ENCODE peak calls at places on chromosome 7, in ten cellular contexts. One of them, this sample, is unnamed.

GRCh38 chr7:100539436-100540006 is 518 bp downstream of the AGFG2 start:
- DNase-seq in stimulated activated CD4-positive, alpha-beta T cell treated with anti-CD3 and anti-CD28 coated beads, Interleukin-2, amount 100 ng/mL, for 24 hours: peak
- DNase-seq in AG04450: no peak
- DNase-seq in fibroblast of the aortic adventitia: no peak
- DNase-seq in GDM1: no peak
- DNase-seq in iris pigment epithelial cell: no peak
- DNase-seq in activated effector memory CD4-positive, alpha-beta T cell treated with anti-CD3 and anti-CD28 coated beads, Interleukin-2, amount 50 U/mL, for 16 hours: no peak
- DNase-seq in kidney epithelial cell: no peak
- DNase-seq in activated CD8-positive, alpha-beta memory T cell treated with anti-CD3 and anti-CD28 coated beads, Interleukin-2, amount 50 U/mL, for 48 hours: no peak
- DNase-seq in T1000: no peak
- DNase-seq in this sample: no peak

GRCh38 chr7:159095979-159096411 is 48.7 kb downstream of the VIPR2 start:
- DNase-seq in stimulated activated CD4-positive, alpha-beta T cell treated with anti-CD3 and anti-CD28 coated beads, Interleukin-2, amount 100 ng/mL, for 24 hours: no peak
- DNase-seq in AG04450: no peak
- DNase-seq in fibroblast of the aortic adventitia: no peak
- DNase-seq in GDM1: no peak
- DNase-seq in iris pigment epithelial cell: no peak
- DNase-seq in activated effector memory CD4-positive, alpha-beta T cell treated with anti-CD3 and anti-CD28 coated beads, Interleukin-2, amount 50 U/mL, for 16 hours: peak
- DNase-seq in kidney epithelial cell: no peak
- DNase-seq in activated CD8-positive, alpha-beta memory T cell treated with anti-CD3 and anti-CD28 coated beads, Interleukin-2, amount 50 U/mL, for 48 hours: peak
- DNase-seq in T1000: no peak
- DNase-seq in this sample: no peak

GRCh38 chr7:35700865-35701264 is 5.9 kb upstream of the HERPUD2 start:
- DNase-seq in stimulated activated CD4-positive, alpha-beta T cell treated with anti-CD3 and anti-CD28 coated beads, Interleukin-2, amount 100 ng/mL, for 24 hours: no peak
- DNase-seq in AG04450: no peak
- DNase-seq in fibroblast of the aortic adventitia: no peak
- DNase-seq in GDM1: no peak
- DNase-seq in iris pigment epithelial cell: no peak
- DNase-seq in activated effector memory CD4-positive, alpha-beta T cell treated with anti-CD3 and anti-CD28 coated beads, Interleukin-2, amount 50 U/mL, for 16 hours: no peak
- DNase-seq in kidney epithelial cell: no peak
- DNase-seq in activated CD8-positive, alpha-beta memory T cell treated with anti-CD3 and anti-CD28 coated beads, Interleukin-2, amount 50 U/mL, for 48 hours: no peak
- DNase-seq in T1000: no peak
- DNase-seq in this sample: no peak

GRCh38 chr7:51113962-51114361 is 202.6 kb downstream of the COBL start:
- DNase-seq in stimulated activated CD4-positive, alpha-beta T cell treated with anti-CD3 and anti-CD28 coated beads, Interleukin-2, amount 100 ng/mL, for 24 hours: no peak
- DNase-seq in AG04450: no peak
- DNase-seq in fibroblast of the aortic adventitia: no peak
- DNase-seq in GDM1: no peak
- DNase-seq in iris pigment epithelial cell: no peak
- DNase-seq in activated effector memory CD4-positive, alpha-beta T cell treated with anti-CD3 and anti-CD28 coated beads, Interleukin-2, amount 50 U/mL, for 16 hours: no peak
- DNase-seq in kidney epithelial cell: no peak
- DNase-seq in activated CD8-positive, alpha-beta memory T cell treated with anti-CD3 and anti-CD28 coated beads, Interleukin-2, amount 50 U/mL, for 48 hours: no peak
- DNase-seq in T1000: no peak
- DNase-seq in this sample: no peak

GRCh38 chr7:105806592-105807266 is 69.7 kb downstream of the ATXN7L1 start:
- DNase-seq in stimulated activated CD4-positive, alpha-beta T cell treated with anti-CD3 and anti-CD28 coated beads, Interleukin-2, amount 100 ng/mL, for 24 hours: peak
- DNase-seq in AG04450: no peak
- DNase-seq in fibroblast of the aortic adventitia: peak
- DNase-seq in GDM1: peak
- DNase-seq in iris pigment epithelial cell: peak
- DNase-seq in activated effector memory CD4-positive, alpha-beta T cell treated with anti-CD3 and anti-CD28 coated beads, Interleukin-2, amount 50 U/mL, for 16 hours: peak
- DNase-seq in kidney epithelial cell: peak
- DNase-seq in activated CD8-positive, alpha-beta memory T cell treated with anti-CD3 and anti-CD28 coated beads, Interleukin-2, amount 50 U/mL, for 48 hours: peak
- DNase-seq in T1000: no peak
- DNase-seq in this sample: peak

GRCh38 chr7:81877890-81878289 is 108.0 kb upstream of the HGF start:
- DNase-seq in stimulated activated CD4-positive, alpha-beta T cell treated with anti-CD3 and anti-CD28 coated beads, Interleukin-2, amount 100 ng/mL, for 24 hours: no peak
- DNase-seq in AG04450: no peak
- DNase-seq in fibroblast of the aortic adventitia: no peak
- DNase-seq in GDM1: no peak
- DNase-seq in iris pigment epithelial cell: no peak
- DNase-seq in activated effector memory CD4-positive, alpha-beta T cell treated with anti-CD3 and anti-CD28 coated beads, Interleukin-2, amount 50 U/mL, for 16 hours: no peak
- DNase-seq in kidney epithelial cell: no peak
- DNase-seq in activated CD8-positive, alpha-beta memory T cell treated with anti-CD3 and anti-CD28 coated beads, Interleukin-2, amount 50 U/mL, for 48 hours: no peak
- DNase-seq in T1000: no peak
- DNase-seq in this sample: no peak

GRCh38 chr7:138459300-138460175 is 521 bp upstream of the TRIM24 start:
- DNase-seq in stimulated activated CD4-positive, alpha-beta T cell treated with anti-CD3 and anti-CD28 coated beads, Interleukin-2, amount 100 ng/mL, for 24 hours: peak
- DNase-seq in AG04450: peak
- DNase-seq in fibroblast of the aortic adventitia: no peak
- DNase-seq in GDM1: peak
- DNase-seq in iris pigment epithelial cell: peak
- DNase-seq in activated effector memory CD4-positive, alpha-beta T cell treated with anti-CD3 and anti-CD28 coated beads, Interleukin-2, amount 50 U/mL, for 16 hours: peak
- DNase-seq in kidney epithelial cell: peak
- DNase-seq in activated CD8-positive, alpha-beta memory T cell treated with anti-CD3 and anti-CD28 coated beads, Interleukin-2, amount 50 U/mL, for 48 hours: peak
- DNase-seq in T1000: peak
- DNase-seq in this sample: no peak

GRCh38 chr7:143900230-143900766 is 1.7 kb downstream of the TCAF1 start:
- DNase-seq in stimulated activated CD4-positive, alpha-beta T cell treated with anti-CD3 and anti-CD28 coated beads, Interleukin-2, amount 100 ng/mL, for 24 hours: no peak
- DNase-seq in AG04450: no peak
- DNase-seq in fibroblast of the aortic adventitia: no peak
- DNase-seq in GDM1: no peak
- DNase-seq in iris pigment epithelial cell: peak
- DNase-seq in activated effector memory CD4-positive, alpha-beta T cell treated with anti-CD3 and anti-CD28 coated beads, Interleukin-2, amount 50 U/mL, for 16 hours: no peak
- DNase-seq in kidney epithelial cell: no peak
- DNase-seq in activated CD8-positive, alpha-beta memory T cell treated with anti-CD3 and anti-CD28 coated beads, Interleukin-2, amount 50 U/mL, for 48 hours: no peak
- DNase-seq in T1000: no peak
- DNase-seq in this sample: peak

GRCh38 chr7:117247809-117248208 is 75.0 kb downstream of the WNT2 start:
- DNase-seq in stimulated activated CD4-positive, alpha-beta T cell treated with anti-CD3 and anti-CD28 coated beads, Interleukin-2, amount 100 ng/mL, for 24 hours: no peak
- DNase-seq in AG04450: no peak
- DNase-seq in fibroblast of the aortic adventitia: no peak
- DNase-seq in GDM1: no peak
- DNase-seq in iris pigment epithelial cell: no peak
- DNase-seq in activated effector memory CD4-positive, alpha-beta T cell treated with anti-CD3 and anti-CD28 coated beads, Interleukin-2, amount 50 U/mL, for 16 hours: no peak
- DNase-seq in kidney epithelial cell: peak
- DNase-seq in activated CD8-positive, alpha-beta memory T cell treated with anti-CD3 and anti-CD28 coated beads, Interleukin-2, amount 50 U/mL, for 48 hours: no peak
- DNase-seq in T1000: no peak
- DNase-seq in this sample: peak

GRCh38 chr7:37480026-37480425 is 31.4 kb upstream of the ELMO1 start:
- DNase-seq in stimulated activated CD4-positive, alpha-beta T cell treated with anti-CD3 and anti-CD28 coated beads, Interleukin-2, amount 100 ng/mL, for 24 hours: no peak
- DNase-seq in AG04450: no peak
- DNase-seq in fibroblast of the aortic adventitia: no peak
- DNase-seq in GDM1: no peak
- DNase-seq in iris pigment epithelial cell: no peak
- DNase-seq in activated effector memory CD4-positive, alpha-beta T cell treated with anti-CD3 and anti-CD28 coated beads, Interleukin-2, amount 50 U/mL, for 16 hours: no peak
- DNase-seq in kidney epithelial cell: no peak
- DNase-seq in activated CD8-positive, alpha-beta memory T cell treated with anti-CD3 and anti-CD28 coated beads, Interleukin-2, amount 50 U/mL, for 48 hours: no peak
- DNase-seq in T1000: no peak
- DNase-seq in this sample: no peak

GRCh38 chr7:76262683-76263402 is 39.6 kb upstream of the HSPB1 start:
- DNase-seq in stimulated activated CD4-positive, alpha-beta T cell treated with anti-CD3 and anti-CD28 coated beads, Interleukin-2, amount 100 ng/mL, for 24 hours: peak
- DNase-seq in AG04450: peak
- DNase-seq in fibroblast of the aortic adventitia: peak
- DNase-seq in GDM1: peak
- DNase-seq in iris pigment epithelial cell: peak
- DNase-seq in activated effector memory CD4-positive, alpha-beta T cell treated with anti-CD3 and anti-CD28 coated beads, Interleukin-2, amount 50 U/mL, for 16 hours: no peak
- DNase-seq in kidney epithelial cell: peak
- DNase-seq in activated CD8-positive, alpha-beta memory T cell treated with anti-CD3 and anti-CD28 coated beads, Interleukin-2, amount 50 U/mL, for 48 hours: no peak
- DNase-seq in T1000: no peak
- DNase-seq in this sample: peak

GRCh38 chr7:135283959-135284638 is 50.5 kb downstream of the STRA8 start:
- DNase-seq in stimulated activated CD4-positive, alpha-beta T cell treated with anti-CD3 and anti-CD28 coated beads, Interleukin-2, amount 100 ng/mL, for 24 hours: no peak
- DNase-seq in AG04450: no peak
- DNase-seq in fibroblast of the aortic adventitia: no peak
- DNase-seq in GDM1: no peak
- DNase-seq in iris pigment epithelial cell: no peak
- DNase-seq in activated effector memory CD4-positive, alpha-beta T cell treated with anti-CD3 and anti-CD28 coated beads, Interleukin-2, amount 50 U/mL, for 16 hours: no peak
- DNase-seq in kidney epithelial cell: no peak
- DNase-seq in activated CD8-positive, alpha-beta memory T cell treated with anti-CD3 and anti-CD28 coated beads, Interleukin-2, amount 50 U/mL, for 48 hours: no peak
- DNase-seq in T1000: no peak
- DNase-seq in this sample: no peak

GRCh38 chr7:107816053-107816566 is 13.1 kb upstream of the SLC26A3 start:
- DNase-seq in stimulated activated CD4-positive, alpha-beta T cell treated with anti-CD3 and anti-CD28 coated beads, Interleukin-2, amount 100 ng/mL, for 24 hours: no peak
- DNase-seq in AG04450: no peak
- DNase-seq in fibroblast of the aortic adventitia: peak
- DNase-seq in GDM1: no peak
- DNase-seq in iris pigment epithelial cell: peak
- DNase-seq in activated effector memory CD4-positive, alpha-beta T cell treated with anti-CD3 and anti-CD28 coated beads, Interleukin-2, amount 50 U/mL, for 16 hours: no peak
- DNase-seq in kidney epithelial cell: no peak
- DNase-seq in activated CD8-positive, alpha-beta memory T cell treated with anti-CD3 and anti-CD28 coated beads, Interleukin-2, amount 50 U/mL, for 48 hours: no peak
- DNase-seq in T1000: no peak
- DNase-seq in this sample: no peak

GRCh38 chr7:54014765-54015164 is 527.4 kb upstream of the VSTM2A start:
- DNase-seq in stimulated activated CD4-positive, alpha-beta T cell treated with anti-CD3 and anti-CD28 coated beads, Interleukin-2, amount 100 ng/mL, for 24 hours: no peak
- DNase-seq in AG04450: no peak
- DNase-seq in fibroblast of the aortic adventitia: no peak
- DNase-seq in GDM1: no peak
- DNase-seq in iris pigment epithelial cell: no peak
- DNase-seq in activated effector memory CD4-positive, alpha-beta T cell treated with anti-CD3 and anti-CD28 coated beads, Interleukin-2, amount 50 U/mL, for 16 hours: no peak
- DNase-seq in kidney epithelial cell: no peak
- DNase-seq in activated CD8-positive, alpha-beta memory T cell treated with anti-CD3 and anti-CD28 coated beads, Interleukin-2, amount 50 U/mL, for 48 hours: no peak
- DNase-seq in T1000: no peak
- DNase-seq in this sample: no peak

GRCh38 chr7:50677279-50677996 is 105.3 kb downstream of the GRB10 start:
- DNase-seq in stimulated activated CD4-positive, alpha-beta T cell treated with anti-CD3 and anti-CD28 coated beads, Interleukin-2, amount 100 ng/mL, for 24 hours: no peak
- DNase-seq in AG04450: no peak
- DNase-seq in fibroblast of the aortic adventitia: no peak
- DNase-seq in GDM1: no peak
- DNase-seq in iris pigment epithelial cell: no peak
- DNase-seq in activated effector memory CD4-positive, alpha-beta T cell treated with anti-CD3 and anti-CD28 coated beads, Interleukin-2, amount 50 U/mL, for 16 hours: no peak
- DNase-seq in kidney epithelial cell: no peak
- DNase-seq in activated CD8-positive, alpha-beta memory T cell treated with anti-CD3 and anti-CD28 coated beads, Interleukin-2, amount 50 U/mL, for 48 hours: no peak
- DNase-seq in T1000: no peak
- DNase-seq in this sample: peak

GRCh38 chr7:137934941-137935848 is 66.7 kb downstream of the CREB3L2 start:
- DNase-seq in stimulated activated CD4-positive, alpha-beta T cell treated with anti-CD3 and anti-CD28 coated beads, Interleukin-2, amount 100 ng/mL, for 24 hours: no peak
- DNase-seq in AG04450: no peak
- DNase-seq in fibroblast of the aortic adventitia: no peak
- DNase-seq in GDM1: no peak
- DNase-seq in iris pigment epithelial cell: no peak
- DNase-seq in activated effector memory CD4-positive, alpha-beta T cell treated with anti-CD3 and anti-CD28 coated beads, Interleukin-2, amount 50 U/mL, for 16 hours: no peak
- DNase-seq in kidney epithelial cell: no peak
- DNase-seq in activated CD8-positive, alpha-beta memory T cell treated with anti-CD3 and anti-CD28 coated beads, Interleukin-2, amount 50 U/mL, for 48 hours: no peak
- DNase-seq in T1000: no peak
- DNase-seq in this sample: no peak

GRCh38 chr7:13047061-13047460 is 359.6 kb downstream of the ARL4A start:
- DNase-seq in stimulated activated CD4-positive, alpha-beta T cell treated with anti-CD3 and anti-CD28 coated beads, Interleukin-2, amount 100 ng/mL, for 24 hours: no peak
- DNase-seq in AG04450: no peak
- DNase-seq in fibroblast of the aortic adventitia: no peak
- DNase-seq in GDM1: no peak
- DNase-seq in iris pigment epithelial cell: no peak
- DNase-seq in activated effector memory CD4-positive, alpha-beta T cell treated with anti-CD3 and anti-CD28 coated beads, Interleukin-2, amount 50 U/mL, for 16 hours: no peak
- DNase-seq in kidney epithelial cell: no peak
- DNase-seq in activated CD8-positive, alpha-beta memory T cell treated with anti-CD3 and anti-CD28 coated beads, Interleukin-2, amount 50 U/mL, for 48 hours: no peak
- DNase-seq in T1000: no peak
- DNase-seq in this sample: no peak

GRCh38 chr7:97064972-97065587 is 40.4 kb upstream of the DLX5 start:
- DNase-seq in stimulated activated CD4-positive, alpha-beta T cell treated with anti-CD3 and anti-CD28 coated beads, Interleukin-2, amount 100 ng/mL, for 24 hours: no peak
- DNase-seq in AG04450: peak
- DNase-seq in fibroblast of the aortic adventitia: peak
- DNase-seq in GDM1: peak
- DNase-seq in iris pigment epithelial cell: peak
- DNase-seq in activated effector memory CD4-positive, alpha-beta T cell treated with anti-CD3 and anti-CD28 coated beads, Interleukin-2, amount 50 U/mL, for 16 hours: no peak
- DNase-seq in kidney epithelial cell: peak
- DNase-seq in activated CD8-positive, alpha-beta memory T cell treated with anti-CD3 and anti-CD28 coated beads, Interleukin-2, amount 50 U/mL, for 48 hours: no peak
- DNase-seq in T1000: peak
- DNase-seq in this sample: peak

GRCh38 chr7:108063520-108063933 is 60.6 kb upstream of the LAMB1 start:
- DNase-seq in stimulated activated CD4-positive, alpha-beta T cell treated with anti-CD3 and anti-CD28 coated beads, Interleukin-2, amount 100 ng/mL, for 24 hours: no peak
- DNase-seq in AG04450: no peak
- DNase-seq in fibroblast of the aortic adventitia: no peak
- DNase-seq in GDM1: no peak
- DNase-seq in iris pigment epithelial cell: no peak
- DNase-seq in activated effector memory CD4-positive, alpha-beta T cell treated with anti-CD3 and anti-CD28 coated beads, Interleukin-2, amount 50 U/mL, for 16 hours: no peak
- DNase-seq in kidney epithelial cell: no peak
- DNase-seq in activated CD8-positive, alpha-beta memory T cell treated with anti-CD3 and anti-CD28 coated beads, Interleukin-2, amount 50 U/mL, for 48 hours: no peak
- DNase-seq in T1000: no peak
- DNase-seq in this sample: peak

GRCh38 chr7:91375378-91375777 is 111.1 kb downstream of the FZD1 start:
- DNase-seq in stimulated activated CD4-positive, alpha-beta T cell treated with anti-CD3 and anti-CD28 coated beads, Interleukin-2, amount 100 ng/mL, for 24 hours: no peak
- DNase-seq in AG04450: no peak
- DNase-seq in fibroblast of the aortic adventitia: no peak
- DNase-seq in GDM1: no peak
- DNase-seq in iris pigment epithelial cell: no peak
- DNase-seq in activated effector memory CD4-positive, alpha-beta T cell treated with anti-CD3 and anti-CD28 coated beads, Interleukin-2, amount 50 U/mL, for 16 hours: no peak
- DNase-seq in kidney epithelial cell: no peak
- DNase-seq in activated CD8-positive, alpha-beta memory T cell treated with anti-CD3 and anti-CD28 coated beads, Interleukin-2, amount 50 U/mL, for 48 hours: no peak
- DNase-seq in T1000: no peak
- DNase-seq in this sample: peak

GRCh38 chr7:100691676-100692577 is 2.1 kb downstream of the GIGYF1 start:
- DNase-seq in stimulated activated CD4-positive, alpha-beta T cell treated with anti-CD3 and anti-CD28 coated beads, Interleukin-2, amount 100 ng/mL, for 24 hours: peak
- DNase-seq in AG04450: no peak
- DNase-seq in fibroblast of the aortic adventitia: peak
- DNase-seq in GDM1: peak
- DNase-seq in iris pigment epithelial cell: peak
- DNase-seq in activated effector memory CD4-positive, alpha-beta T cell treated with anti-CD3 and anti-CD28 coated beads, Interleukin-2, amount 50 U/mL, for 16 hours: peak
- DNase-seq in kidney epithelial cell: no peak
- DNase-seq in activated CD8-positive, alpha-beta memory T cell treated with anti-CD3 and anti-CD28 coated beads, Interleukin-2, amount 50 U/mL, for 48 hours: peak
- DNase-seq in T1000: peak
- DNase-seq in this sample: peak

GRCh38 chr7:23944131-23944530 is 234.1 kb downstream of the STK31 start:
- DNase-seq in stimulated activated CD4-positive, alpha-beta T cell treated with anti-CD3 and anti-CD28 coated beads, Interleukin-2, amount 100 ng/mL, for 24 hours: no peak
- DNase-seq in AG04450: no peak
- DNase-seq in fibroblast of the aortic adventitia: no peak
- DNase-seq in GDM1: no peak
- DNase-seq in iris pigment epithelial cell: no peak
- DNase-seq in activated effector memory CD4-positive, alpha-beta T cell treated with anti-CD3 and anti-CD28 coated beads, Interleukin-2, amount 50 U/mL, for 16 hours: no peak
- DNase-seq in kidney epithelial cell: no peak
- DNase-seq in activated CD8-positive, alpha-beta memory T cell treated with anti-CD3 and anti-CD28 coated beads, Interleukin-2, amount 50 U/mL, for 48 hours: no peak
- DNase-seq in T1000: no peak
- DNase-seq in this sample: no peak

GRCh38 chr7:71486856-71487628 is 355.1 kb downstream of the GALNT17 start:
- DNase-seq in stimulated activated CD4-positive, alpha-beta T cell treated with anti-CD3 and anti-CD28 coated beads, Interleukin-2, amount 100 ng/mL, for 24 hours: no peak
- DNase-seq in AG04450: no peak
- DNase-seq in fibroblast of the aortic adventitia: peak
- DNase-seq in GDM1: no peak
- DNase-seq in iris pigment epithelial cell: peak
- DNase-seq in activated effector memory CD4-positive, alpha-beta T cell treated with anti-CD3 and anti-CD28 coated beads, Interleukin-2, amount 50 U/mL, for 16 hours: no peak
- DNase-seq in kidney epithelial cell: no peak
- DNase-seq in activated CD8-positive, alpha-beta memory T cell treated with anti-CD3 and anti-CD28 coated beads, Interleukin-2, amount 50 U/mL, for 48 hours: no peak
- DNase-seq in T1000: peak
- DNase-seq in this sample: no peak

GRCh38 chr7:107898997-107899594 is 8.1 kb downstream of the DLD start:
- DNase-seq in stimulated activated CD4-positive, alpha-beta T cell treated with anti-CD3 and anti-CD28 coated beads, Interleukin-2, amount 100 ng/mL, for 24 hours: no peak
- DNase-seq in AG04450: no peak
- DNase-seq in fibroblast of the aortic adventitia: no peak
- DNase-seq in GDM1: no peak
- DNase-seq in iris pigment epithelial cell: no peak
- DNase-seq in activated effector memory CD4-positive, alpha-beta T cell treated with anti-CD3 and anti-CD28 coated beads, Interleukin-2, amount 50 U/mL, for 16 hours: no peak
- DNase-seq in kidney epithelial cell: no peak
- DNase-seq in activated CD8-positive, alpha-beta memory T cell treated with anti-CD3 and anti-CD28 coated beads, Interleukin-2, amount 50 U/mL, for 48 hours: no peak
- DNase-seq in T1000: no peak
- DNase-seq in this sample: no peak

GRCh38 chr7:90383879-90384278 is 19.4 kb upstream of the CLDN12 start:
- DNase-seq in stimulated activated CD4-positive, alpha-beta T cell treated with anti-CD3 and anti-CD28 coated beads, Interleukin-2, amount 100 ng/mL, for 24 hours: no peak
- DNase-seq in AG04450: peak
- DNase-seq in fibroblast of the aortic adventitia: peak
- DNase-seq in GDM1: no peak
- DNase-seq in iris pigment epithelial cell: peak
- DNase-seq in activated effector memory CD4-positive, alpha-beta T cell treated with anti-CD3 and anti-CD28 coated beads, Interleukin-2, amount 50 U/mL, for 16 hours: no peak
- DNase-seq in kidney epithelial cell: no peak
- DNase-seq in activated CD8-positive, alpha-beta memory T cell treated with anti-CD3 and anti-CD28 coated beads, Interleukin-2, amount 50 U/mL, for 48 hours: no peak
- DNase-seq in T1000: no peak
- DNase-seq in this sample: peak

GRCh38 chr7:1192171-1192676 is 32.2 kb upstream of the ZFAND2A start:
- DNase-seq in stimulated activated CD4-positive, alpha-beta T cell treated with anti-CD3 and anti-CD28 coated beads, Interleukin-2, amount 100 ng/mL, for 24 hours: no peak
- DNase-seq in AG04450: peak
- DNase-seq in fibroblast of the aortic adventitia: peak
- DNase-seq in GDM1: peak
- DNase-seq in iris pigment epithelial cell: peak
- DNase-seq in activated effector memory CD4-positive, alpha-beta T cell treated with anti-CD3 and anti-CD28 coated beads, Interleukin-2, amount 50 U/mL, for 16 hours: no peak
- DNase-seq in kidney epithelial cell: peak
- DNase-seq in activated CD8-positive, alpha-beta memory T cell treated with anti-CD3 and anti-CD28 coated beads, Interleukin-2, amount 50 U/mL, for 48 hours: no peak
- DNase-seq in T1000: no peak
- DNase-seq in this sample: peak

GRCh38 chr7:155340721-155341120 is 43.0 kb downstream of the INSIG1 start:
- DNase-seq in stimulated activated CD4-positive, alpha-beta T cell treated with anti-CD3 and anti-CD28 coated beads, Interleukin-2, amount 100 ng/mL, for 24 hours: no peak
- DNase-seq in AG04450: no peak
- DNase-seq in fibroblast of the aortic adventitia: no peak
- DNase-seq in GDM1: no peak
- DNase-seq in iris pigment epithelial cell: no peak
- DNase-seq in activated effector memory CD4-positive, alpha-beta T cell treated with anti-CD3 and anti-CD28 coated beads, Interleukin-2, amount 50 U/mL, for 16 hours: no peak
- DNase-seq in kidney epithelial cell: no peak
- DNase-seq in activated CD8-positive, alpha-beta memory T cell treated with anti-CD3 and anti-CD28 coated beads, Interleukin-2, amount 50 U/mL, for 48 hours: peak
- DNase-seq in T1000: no peak
- DNase-seq in this sample: no peak

GRCh38 chr7:38291650-38292049 is 18.2 kb upstream of the TARP start:
- DNase-seq in stimulated activated CD4-positive, alpha-beta T cell treated with anti-CD3 and anti-CD28 coated beads, Interleukin-2, amount 100 ng/mL, for 24 hours: no peak
- DNase-seq in AG04450: no peak
- DNase-seq in fibroblast of the aortic adventitia: no peak
- DNase-seq in GDM1: no peak
- DNase-seq in iris pigment epithelial cell: no peak
- DNase-seq in activated effector memory CD4-positive, alpha-beta T cell treated with anti-CD3 and anti-CD28 coated beads, Interleukin-2, amount 50 U/mL, for 16 hours: no peak
- DNase-seq in kidney epithelial cell: no peak
- DNase-seq in activated CD8-positive, alpha-beta memory T cell treated with anti-CD3 and anti-CD28 coated beads, Interleukin-2, amount 50 U/mL, for 48 hours: no peak
- DNase-seq in T1000: no peak
- DNase-seq in this sample: no peak

This sample was measured in kidney tubule cell.